ENCODE peak calls at places on chromosomes 4 and X, in ten cellular contexts. W, M, P, Y, X, Q, H, N, G and U are unnamed samples.

GRCh38 chr4:174217273-174218126 is 66.0 kb downstream of the FBXO8 start:
- DNase-seq in W (no peak), M (no peak), P (peak), Y (no peak), X (no peak), Q (no peak), H (no peak), N (no peak), G (peak), U (peak)

GRCh38 chrX:130091976-130092522 is 18.2 kb downstream of the ELF4 start:
- DNase-seq in W (peak), M (peak), P (no peak), Y (peak), X (no peak), Q (no peak), H (peak), N (peak), G (peak), U (peak)

GRCh38 chrX:71217298-71217697 is 5.7 kb upstream of the GJB1 start:
- DNase-seq in W (no peak), M (no peak), P (no peak), Y (no peak), X (no peak), Q (no peak), H (no peak), N (no peak), G (no peak), U (no peak)

GRCh38 chrX:102154218-102154860 is 1.4 kb downstream of the BEX5 start:
- DNase-seq in W (peak), M (no peak), P (no peak), Y (peak), X (no peak), Q (no peak), H (no peak), N (peak), G (peak), U (no peak)

GRCh38 chr4:16692493-16692892 is 206.0 kb downstream of the LDB2 start:
- DNase-seq in W (no peak), M (no peak), P (no peak), Y (no peak), X (no peak), Q (no peak), H (no peak), N (no peak), G (no peak), U (no peak)

GRCh38 chr4:163166041-163166579 is 580 bp downstream of the NAF1 start:
- DNase-seq in W (peak), M (peak), P (no peak), Y (peak), X (peak), Q (no peak), H (peak), N (peak), G (peak), U (peak)

GRCh38 chrX:135572436-135572835 is 52.0 kb downstream of the INTS6L start:
- DNase-seq in W (no peak), M (no peak), P (no peak), Y (peak), X (no peak), Q (peak), H (no peak), N (no peak), G (no peak), U (no peak)

GRCh38 chrX:13386636-13387035 is 66.8 kb upstream of the ATXN3L start:
- DNase-seq in W (no peak), M (no peak), P (no peak), Y (no peak), X (no peak), Q (no peak), H (no peak), N (no peak), G (no peak), U (no peak)

GRCh38 chrX:129980043-129980442 is 2.4 kb upstream of the BCORL1 start:
- DNase-seq in W (no peak), M (peak), P (no peak), Y (no peak), X (no peak), Q (no peak), H (peak), N (no peak), G (peak), U (no peak)

GRCh38 chr4:159280442-159281172 is 177.7 kb downstream of the RAPGEF2 start:
- DNase-seq in W (no peak), M (no peak), P (no peak), Y (no peak), X (no peak), Q (peak), H (no peak), N (no peak), G (no peak), U (no peak)

GRCh38 chr4:41327770-41328169 is 71.0 kb downstream of the UCHL1 start:
- DNase-seq in W (no peak), M (no peak), P (no peak), Y (no peak), X (no peak), Q (no peak), H (no peak), N (no peak), G (peak), U (no peak)

GRCh38 chrX:39063037-39063436 is 261.8 kb downstream of the MID1IP1 start:
- DNase-seq in W (no peak), M (no peak), P (no peak), Y (no peak), X (no peak), Q (no peak), H (no peak), N (no peak), G (no peak), U (no peak)

GRCh38 chr4:78047366-78047765 is 9.8 kb upstream of the FRAS1 start:
- DNase-seq in W (no peak), M (no peak), P (no peak), Y (no peak), X (no peak), Q (no peak), H (no peak), N (no peak), G (no peak), U (no peak)

GRCh38 chr4:26459054-26459755 is 31.1 kb downstream of the CCKAR start:
- DNase-seq in W (no peak), M (no peak), P (no peak), Y (peak), X (peak), Q (peak), H (no peak), N (no peak), G (no peak), U (peak)

GRCh38 chr4:46329118-46329976 is 60.6 kb downstream of the GABRA2 start:
- DNase-seq in W (no peak), M (no peak), P (no peak), Y (no peak), X (no peak), Q (peak), H (no peak), N (peak), G (peak), U (peak)

GRCh38 chrX:22147214-22147613 is 115.1 kb downstream of the PHEX start:
- DNase-seq in W (no peak), M (no peak), P (no peak), Y (no peak), X (no peak), Q (no peak), H (no peak), N (no peak), G (no peak), U (no peak)

GRCh38 chr4:174292473-174292872 is 8.8 kb downstream of the CEP44 start:
- DNase-seq in W (no peak), M (no peak), P (no peak), Y (no peak), X (no peak), Q (no peak), H (no peak), N (no peak), G (no peak), U (no peak)

GRCh38 chrX:19638968-19639539 is 123.7 kb upstream of the MAP3K15 start:
- DNase-seq in W (no peak), M (no peak), P (no peak), Y (no peak), X (no peak), Q (no peak), H (no peak), N (no peak), G (no peak), U (no peak)

GRCh38 chr4:29309050-29309449 is 1411.1 kb upstream of the PCDH7 start:
- DNase-seq in W (no peak), M (no peak), P (no peak), Y (no peak), X (no peak), Q (no peak), H (no peak), N (no peak), G (no peak), U (no peak)

GRCh38 chr4:144356941-144357381 is 216.4 kb upstream of the GYPA start:
- DNase-seq in W (no peak), M (no peak), P (no peak), Y (no peak), X (no peak), Q (no peak), H (no peak), N (peak), G (no peak), U (no peak)

GRCh38 chrX:149453030-149453429 is 52.1 kb downstream of the IDS start:
- DNase-seq in W (no peak), M (no peak), P (no peak), Y (no peak), X (no peak), Q (peak), H (no peak), N (no peak), G (no peak), U (no peak)

GRCh38 chr4:123892997-123893745 is 496.6 kb downstream of the SPRY1 start:
- DNase-seq in W (no peak), M (no peak), P (no peak), Y (no peak), X (no peak), Q (no peak), H (no peak), N (no peak), G (no peak), U (no peak)

GRCh38 chr4:20773144-20773997 is 73.1 kb downstream of the PACRGL start:
- DNase-seq in W (no peak), M (peak), P (peak), Y (peak), X (no peak), Q (peak), H (no peak), N (peak), G (peak), U (peak)

GRCh38 chr4:55634417-55635128 is 1.5 kb downstream of the NMU start:
- DNase-seq in W (no peak), M (no peak), P (no peak), Y (no peak), X (no peak), Q (no peak), H (no peak), N (no peak), G (no peak), U (no peak)